ENCODE peak calls at places on chromosomes 12 and 14, in four cellular contexts. One of them, this sample, is unnamed.

GRCh38 chr14:33682746-33683145 is 268.1 kb downstream of the EGLN3 start:
- DNase-seq in HepG2: no peak
- DNase-seq in K562: no peak
- DNase-seq in GM12878: no peak
- DNase-seq in this sample: no peak

GRCh38 chr12:31217356-31218130 is 108.4 kb downstream of the SINHCAF start:
- DNase-seq in GM12878: no peak
- DNase-seq in HepG2: no peak
- DNase-seq in K562: no peak
- DNase-seq in this sample: no peak

GRCh38 chr12:123780956-123781355 is 18.9 kb downstream of the DNAH10 start:
- DNase-seq in GM12878: no peak
- DNase-seq in K562: no peak
- DNase-seq in HepG2: no peak
- DNase-seq in this sample: no peak

GRCh38 chr14:22104971-22105641 is 431.5 kb upstream of the OR4E1 start:
- DNase-seq in HepG2: no peak
- DNase-seq in K562: no peak
- DNase-seq in GM12878: no peak
- DNase-seq in this sample: no peak

GRCh38 chr12:104456417-104456949 is at the start of gene CHST11:
- DNase-seq in HepG2: no peak
- DNase-seq in GM12878: no peak
- DNase-seq in K562: peak
- DNase-seq in this sample: peak

GRCh38 chr14:93930296-93930988 is 3.3 kb downstream of the FAM181A start:
- DNase-seq in GM12878: no peak
- DNase-seq in HepG2: no peak
- DNase-seq in K562: no peak
- DNase-seq in this sample: no peak

GRCh38 chr14:76768201-76768656 is 7.0 kb downstream of the VASH1 start:
- DNase-seq in K562: peak
- DNase-seq in GM12878: peak
- DNase-seq in HepG2: no peak
- DNase-seq in this sample: peak

GRCh38 chr14:61933021-61933420 is 170.8 kb downstream of the SNAPC1 start:
- DNase-seq in GM12878: no peak
- DNase-seq in K562: no peak
- DNase-seq in HepG2: no peak
- DNase-seq in this sample: no peak

GRCh38 chr12:43742106-43742505 is 16.5 kb downstream of the PUS7L start:
- DNase-seq in K562: no peak
- DNase-seq in HepG2: no peak
- DNase-seq in GM12878: no peak
- DNase-seq in this sample: no peak

GRCh38 chr14:99273025-99273723 is 1.2 kb upstream of the BCL11B start:
- DNase-seq in K562: no peak
- DNase-seq in GM12878: no peak
- DNase-seq in HepG2: peak
- DNase-seq in this sample: peak

GRCh38 chr12:66916189-66916588 is 237.3 kb upstream of the GRIP1 start:
- DNase-seq in K562: no peak
- DNase-seq in GM12878: no peak
- DNase-seq in HepG2: no peak
- DNase-seq in this sample: no peak

GRCh38 chr12:12661086-12661485 is 34.9 kb downstream of the GPR19 start:
- DNase-seq in GM12878: no peak
- DNase-seq in K562: no peak
- DNase-seq in HepG2: no peak
- DNase-seq in this sample: no peak

GRCh38 chr12:45475594-45475993 is 253.9 kb upstream of the ARID2 start:
- DNase-seq in GM12878: no peak
- DNase-seq in HepG2: no peak
- DNase-seq in K562: no peak
- DNase-seq in this sample: no peak

GRCh38 chr12:87300-87699 is 20.7 kb downstream of the IQSEC3 start:
- DNase-seq in GM12878: no peak
- DNase-seq in HepG2: no peak
- DNase-seq in K562: no peak
- DNase-seq in this sample: no peak

GRCh38 chr12:89775336-89776005 is 66.8 kb upstream of the ATP2B1 start:
- DNase-seq in GM12878: no peak
- DNase-seq in K562: no peak
- DNase-seq in HepG2: no peak
- DNase-seq in this sample: no peak

GRCh38 chr12:84874125-84874824 is 38.3 kb downstream of the SLC6A15 start:
- DNase-seq in GM12878: no peak
- DNase-seq in K562: peak
- DNase-seq in HepG2: peak
- DNase-seq in this sample: no peak

GRCh38 chr12:101414533-101415119 is 7.1 kb upstream of the ARL1 start:
- DNase-seq in K562: peak
- DNase-seq in GM12878: peak
- DNase-seq in HepG2: peak
- DNase-seq in this sample: peak

GRCh38 chr14:33657478-33657877 is 293.4 kb downstream of the EGLN3 start:
- DNase-seq in HepG2: no peak
- DNase-seq in GM12878: no peak
- DNase-seq in K562: no peak
- DNase-seq in this sample: no peak

GRCh38 chr12:65868133-65868705 is 43.9 kb downstream of the HMGA2 start:
- DNase-seq in GM12878: no peak
- DNase-seq in K562: no peak
- DNase-seq in HepG2: no peak
- DNase-seq in this sample: no peak

GRCh38 chr14:37061697-37062096 is 110.7 kb downstream of the SLC25A21 start:
- DNase-seq in HepG2: no peak
- DNase-seq in K562: no peak
- DNase-seq in GM12878: no peak
- DNase-seq in this sample: no peak

GRCh38 chr12:538731-539539 is 79.2 kb downstream of the B4GALNT3 start:
- DNase-seq in HepG2: no peak
- DNase-seq in K562: no peak
- DNase-seq in GM12878: no peak
- DNase-seq in this sample: no peak

GRCh38 chr12:24861751-24862575 is 86.9 kb downstream of the BCAT1 start:
- DNase-seq in K562: peak
- DNase-seq in HepG2: peak
- DNase-seq in GM12878: no peak
- DNase-seq in this sample: no peak

GRCh38 chr12:3170423-3171194 is 93.4 kb downstream of the TSPAN9 start:
- DNase-seq in K562: no peak
- DNase-seq in GM12878: no peak
- DNase-seq in HepG2: no peak
- DNase-seq in this sample: no peak

GRCh38 chr12:77343291-77343690 is 277.9 kb upstream of the E2F7 start:
- DNase-seq in K562: no peak
- DNase-seq in HepG2: no peak
- DNase-seq in GM12878: no peak
- DNase-seq in this sample: no peak

GRCh38 chr14:104297313-104297704 is 158.9 kb downstream of the KIF26A start:
- DNase-seq in HepG2: no peak
- DNase-seq in K562: no peak
- DNase-seq in GM12878: no peak
- DNase-seq in this sample: no peak

GRCh38 chr12:56020437-56021189 is at the start of gene IKZF4:
- DNase-seq in GM12878: no peak
- DNase-seq in K562: peak
- DNase-seq in HepG2: no peak
- DNase-seq in this sample: peak

GRCh38 chr12:132447327-132447720 is 42.6 kb upstream of the FBRSL1 start:
- DNase-seq in HepG2: no peak
- DNase-seq in GM12878: no peak
- DNase-seq in K562: no peak
- DNase-seq in this sample: no peak

GRCh38 chr12:132446535-132447326 is 43.2 kb upstream of the FBRSL1 start:
- DNase-seq in K562: no peak
- DNase-seq in HepG2: no peak
- DNase-seq in GM12878: no peak
- DNase-seq in this sample: no peak

GRCh38 chr12:132449565-132450390 is 40.2 kb upstream of the FBRSL1 start:
- DNase-seq in GM12878: peak
- DNase-seq in K562: no peak
- DNase-seq in HepG2: no peak
- DNase-seq in this sample: no peak

GRCh38 chr12:132448453-132448800 is 41.5 kb upstream of the FBRSL1 start:
- DNase-seq in K562: no peak
- DNase-seq in HepG2: no peak
- DNase-seq in GM12878: no peak
- DNase-seq in this sample: no peak

DNA sequence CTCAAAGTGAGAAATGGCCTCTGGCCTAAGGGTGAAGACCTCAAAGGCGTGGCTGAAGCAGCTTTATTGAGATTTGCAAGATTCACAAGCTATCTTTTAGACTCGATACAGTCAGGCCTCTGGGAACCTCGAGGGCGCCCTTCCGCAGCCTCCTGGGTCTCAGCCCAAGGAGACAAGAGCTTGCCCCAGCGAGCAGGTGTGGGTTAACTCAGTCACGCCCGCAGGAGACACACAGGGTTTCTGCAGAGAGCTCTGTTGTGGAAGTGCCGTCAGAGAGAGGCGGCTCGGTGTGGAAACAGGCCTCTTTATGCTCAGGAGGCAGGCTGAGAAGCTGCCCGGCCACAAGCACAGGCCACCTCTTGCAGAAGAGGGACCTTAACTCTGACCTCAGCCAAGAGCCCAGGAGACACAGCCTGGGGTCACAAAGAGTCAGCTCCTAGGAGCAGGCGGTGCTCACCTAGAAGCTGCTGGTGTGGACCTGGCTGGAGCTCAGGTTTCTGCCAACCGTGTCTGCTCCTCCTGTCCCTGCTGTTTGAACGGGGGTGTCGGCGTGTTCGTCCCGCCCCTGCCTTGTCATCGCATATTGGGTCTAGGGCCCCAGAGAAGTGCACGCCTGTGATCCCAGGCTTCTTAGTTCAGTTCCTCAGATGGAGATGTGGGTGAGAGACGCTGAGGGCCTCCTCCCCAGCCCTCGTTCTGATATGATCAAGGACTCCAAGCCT is 42.1 kb upstream of the FBRSL1 start:
- DNase-seq in K562: no peak
- DNase-seq in HepG2: no peak
- DNase-seq in GM12878: no peak
- DNase-seq in this sample: no peak
- TF ChIP-seq CBFB in K562: no peak
- TF ChIP-seq CBFB in HepG2: no peak
- TF ChIP-seq CBFB in GM12878: no peak
- TF ChIP-seq CBFB in this sample: no peak

GRCh38 chr12:32970465-32971110 is 74.0 kb upstream of the PKP2 start:
- DNase-seq in HepG2: no peak
- DNase-seq in K562: no peak
- DNase-seq in GM12878: no peak
- DNase-seq in this sample: no peak

GRCh38 chr12:32964981-32965585 is 68.5 kb upstream of the PKP2 start:
- DNase-seq in K562: no peak
- DNase-seq in HepG2: no peak
- DNase-seq in GM12878: no peak
- DNase-seq in this sample: no peak
- TF ChIP-seq CBFB in K562: no peak
- TF ChIP-seq CBFB in HepG2: no peak
- TF ChIP-seq CBFB in GM12878: no peak
- TF ChIP-seq CBFB in this sample: no peak

GRCh38 chr12:49707127-49707811 is at the start of gene FMNL3:
- DNase-seq in GM12878: peak
- DNase-seq in HepG2: peak
- DNase-seq in K562: peak
- DNase-seq in this sample: peak
- TF ChIP-seq CBFB in GM12878: no peak
- TF ChIP-seq CBFB in HepG2: peak
- TF ChIP-seq CBFB in K562: no peak
- TF ChIP-seq CBFB in this sample: no peak

DNA sequence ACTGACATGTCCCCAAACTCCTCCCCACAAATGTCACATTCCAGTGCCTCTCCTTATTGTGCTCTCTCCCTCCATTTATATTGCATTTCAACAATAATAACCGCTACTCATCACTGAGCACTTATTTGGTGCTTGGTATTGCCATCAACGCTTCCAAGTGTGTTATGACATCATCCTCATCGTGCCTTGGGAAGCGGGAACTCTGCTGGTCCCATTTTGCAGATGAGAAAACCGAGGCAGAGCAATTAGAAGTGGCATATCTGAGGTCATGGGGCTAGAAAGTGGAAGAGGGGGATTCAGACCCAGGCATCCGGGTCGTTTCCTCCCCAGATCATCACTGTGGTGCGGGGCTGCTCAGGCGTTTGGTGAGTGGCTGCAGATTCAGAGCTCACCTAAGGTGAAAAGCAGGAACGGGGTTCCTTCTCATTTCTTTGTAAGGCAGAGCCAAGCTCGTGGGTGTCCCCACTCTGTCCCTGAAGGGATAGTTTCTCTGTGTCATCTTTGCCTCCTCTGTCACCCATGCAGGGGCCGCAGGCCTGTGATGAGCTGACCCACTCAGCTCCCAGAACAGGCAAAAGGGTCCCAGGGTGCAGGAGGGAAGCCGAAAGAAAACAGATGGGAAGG is 5.5 kb upstream of the FZD10 start:
- DNase-seq in GM12878: no peak
- DNase-seq in K562: no peak
- DNase-seq in HepG2: no peak
- DNase-seq in this sample: no peak
- TF ChIP-seq CBFB in GM12878: no peak
- TF ChIP-seq CBFB in K562: no peak
- TF ChIP-seq CBFB in HepG2: no peak
- TF ChIP-seq CBFB in this sample: no peak

DNA sequence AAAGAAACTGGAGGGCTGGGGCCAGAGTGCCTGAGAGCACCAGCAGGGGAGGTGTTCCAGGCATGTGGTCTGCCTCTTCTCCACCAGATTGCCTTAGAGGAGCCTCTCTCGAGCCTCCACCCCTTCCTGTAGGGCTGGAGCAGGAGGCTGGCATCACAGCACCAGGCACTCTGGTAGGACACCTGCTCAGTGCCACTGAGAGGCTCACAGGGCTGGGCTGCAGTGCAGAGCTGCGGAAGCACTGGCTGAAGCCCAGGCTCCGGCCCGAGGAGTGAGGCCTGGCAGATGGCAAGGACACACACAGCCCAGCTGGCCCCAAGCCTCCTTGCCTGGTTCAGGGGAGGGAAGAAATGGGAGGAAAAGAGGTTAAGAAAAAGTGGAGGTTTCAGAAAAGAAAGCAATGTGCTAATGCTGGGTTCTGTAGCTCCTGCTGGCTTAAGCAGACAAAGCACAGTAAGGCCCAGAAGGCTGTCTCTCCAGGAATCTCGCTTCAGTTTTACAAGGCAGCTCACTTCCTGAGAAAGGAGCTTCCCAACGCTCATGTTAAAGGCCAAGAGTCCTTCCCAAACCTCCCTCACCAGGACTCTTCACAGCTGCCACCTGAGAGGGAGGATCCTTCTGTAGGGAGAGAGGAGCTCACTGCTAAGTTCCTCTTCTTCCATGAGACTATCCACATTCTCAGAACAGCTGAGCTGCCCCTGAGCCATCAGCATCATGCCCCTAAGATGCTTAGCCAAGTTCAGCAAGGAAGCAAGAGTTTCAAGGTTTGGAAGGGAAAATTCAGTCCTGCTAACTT is 23.8 kb downstream of the SPTB start:
- DNase-seq in GM12878: no peak
- DNase-seq in K562: no peak
- DNase-seq in HepG2: no peak
- DNase-seq in this sample: no peak
- TF ChIP-seq CBFB in GM12878: no peak
- TF ChIP-seq CBFB in K562: no peak
- TF ChIP-seq CBFB in HepG2: no peak
- TF ChIP-seq CBFB in this sample: no peak

GRCh38 chr12:92560713-92561542 is 141.9 kb upstream of the PLEKHG7 start:
- DNase-seq in K562: no peak
- DNase-seq in HepG2: no peak
- DNase-seq in GM12878: no peak
- DNase-seq in this sample: no peak
- TF ChIP-seq CBFB in K562: no peak
- TF ChIP-seq CBFB in HepG2: no peak
- TF ChIP-seq CBFB in GM12878: no peak
- TF ChIP-seq CBFB in this sample: no peak